ENCODE peak calls at places on chromosomes 5 and 9, in eight cellular contexts. One of them, this sample, is unnamed. For H3K27me3, the result is how much of the 10 kb centered on the place peaks cover.

GRCh38 chr5:154380263-154380662 is 65.5 kb upstream of the SAP30L start:
- DNase-seq in PC-3: no peak
- DNase-seq in left ventricle myocardium inferior: no peak
- DNase-seq in ovary: no peak
- DNase-seq in CD8-positive, alpha-beta T cell: no peak
- DNase-seq in upper lobe of right lung: no peak
- DNase-seq in CD4-positive, alpha-beta T cell: no peak
- DNase-seq in right atrium auricular region: no peak
- DNase-seq in this sample: no peak

GRCh38 chr9:72006481-72006880 is 53.9 kb downstream of the C9orf57 start:
- DNase-seq in ovary: no peak
- DNase-seq in left ventricle myocardium inferior: no peak
- DNase-seq in right atrium auricular region: no peak
- DNase-seq in CD4-positive, alpha-beta T cell: no peak
- DNase-seq in upper lobe of right lung: no peak
- DNase-seq in PC-3: peak
- DNase-seq in CD8-positive, alpha-beta T cell: no peak
- DNase-seq in this sample: no peak

GRCh38 chr9:70003786-70004185 is 39.9 kb upstream of the MAMDC2 start:
- DNase-seq in CD4-positive, alpha-beta T cell: no peak
- DNase-seq in right atrium auricular region: no peak
- DNase-seq in ovary: no peak
- DNase-seq in CD8-positive, alpha-beta T cell: no peak
- DNase-seq in PC-3: no peak
- DNase-seq in left ventricle myocardium inferior: no peak
- DNase-seq in upper lobe of right lung: no peak
- DNase-seq in this sample: no peak

GRCh38 chr5:154740483-154740882 is 14.7 kb upstream of the LARP1 start:
- DNase-seq in CD4-positive, alpha-beta T cell: no peak
- DNase-seq in PC-3: no peak
- DNase-seq in upper lobe of right lung: no peak
- DNase-seq in left ventricle myocardium inferior: peak
- DNase-seq in ovary: no peak
- DNase-seq in CD8-positive, alpha-beta T cell: no peak
- DNase-seq in right atrium auricular region: peak
- DNase-seq in this sample: no peak

GRCh38 chr9:86099695-86100364 is 472 bp upstream of the GOLM1 start:
- DNase-seq in CD4-positive, alpha-beta T cell: no peak
- DNase-seq in ovary: peak
- DNase-seq in right atrium auricular region: peak
- DNase-seq in PC-3: peak
- DNase-seq in left ventricle myocardium inferior: peak
- DNase-seq in CD8-positive, alpha-beta T cell: peak
- DNase-seq in upper lobe of right lung: no peak
- DNase-seq in this sample: no peak

GRCh38 chr5:73747696-73748380 is 121.8 kb downstream of the ARHGEF28 start:
- DNase-seq in right atrium auricular region: no peak
- DNase-seq in CD8-positive, alpha-beta T cell: no peak
- DNase-seq in upper lobe of right lung: no peak
- DNase-seq in ovary: no peak
- DNase-seq in CD4-positive, alpha-beta T cell: no peak
- DNase-seq in PC-3: no peak
- DNase-seq in left ventricle myocardium inferior: no peak
- DNase-seq in this sample: no peak

GRCh38 chr9:113879906-113880305 is 3.8 kb downstream of the ZNF618 start:
- DNase-seq in right atrium auricular region: no peak
- DNase-seq in CD8-positive, alpha-beta T cell: no peak
- DNase-seq in PC-3: no peak
- DNase-seq in ovary: no peak
- DNase-seq in CD4-positive, alpha-beta T cell: no peak
- DNase-seq in upper lobe of right lung: no peak
- DNase-seq in left ventricle myocardium inferior: no peak
- DNase-seq in this sample: no peak

GRCh38 chr9:119291554-119291953 is 77.7 kb downstream of the BRINP1 start:
- DNase-seq in ovary: no peak
- DNase-seq in right atrium auricular region: no peak
- DNase-seq in upper lobe of right lung: no peak
- DNase-seq in CD4-positive, alpha-beta T cell: no peak
- DNase-seq in left ventricle myocardium inferior: no peak
- DNase-seq in CD8-positive, alpha-beta T cell: no peak
- DNase-seq in PC-3: no peak
- DNase-seq in this sample: no peak

GRCh38 chr9:71791875-71792274 is 23.6 kb upstream of the CEMIP2 start:
- DNase-seq in upper lobe of right lung: no peak
- DNase-seq in PC-3: no peak
- DNase-seq in right atrium auricular region: no peak
- DNase-seq in left ventricle myocardium inferior: no peak
- DNase-seq in ovary: no peak
- DNase-seq in CD8-positive, alpha-beta T cell: no peak
- DNase-seq in CD4-positive, alpha-beta T cell: no peak
- DNase-seq in this sample: no peak

GRCh38 chr9:127877566-127877998 is at the start of gene AK1:
- DNase-seq in ovary: peak
- DNase-seq in CD8-positive, alpha-beta T cell: no peak
- DNase-seq in upper lobe of right lung: peak
- DNase-seq in PC-3: peak
- DNase-seq in left ventricle myocardium inferior: peak
- DNase-seq in right atrium auricular region: peak
- DNase-seq in CD4-positive, alpha-beta T cell: no peak
- DNase-seq in this sample: no peak

GRCh38 chr9:89440548-89440947 is 57.4 kb downstream of the SEMA4D start:
- DNase-seq in CD8-positive, alpha-beta T cell: no peak
- DNase-seq in right atrium auricular region: peak
- DNase-seq in upper lobe of right lung: peak
- DNase-seq in CD4-positive, alpha-beta T cell: no peak
- DNase-seq in PC-3: no peak
- DNase-seq in ovary: no peak
- DNase-seq in left ventricle myocardium inferior: peak
- DNase-seq in this sample: no peak

GRCh38 chr9:76651114-76651697 is 113.0 kb upstream of the PCA3 start:
- DNase-seq in left ventricle myocardium inferior: no peak
- DNase-seq in right atrium auricular region: no peak
- DNase-seq in CD8-positive, alpha-beta T cell: no peak
- DNase-seq in PC-3: no peak
- DNase-seq in upper lobe of right lung: no peak
- DNase-seq in CD4-positive, alpha-beta T cell: no peak
- DNase-seq in ovary: no peak
- DNase-seq in this sample: no peak

GRCh38 chr9:96323169-96323568 is 21.2 kb upstream of the HSD17B3 start:
- DNase-seq in upper lobe of right lung: no peak
- DNase-seq in ovary: no peak
- DNase-seq in left ventricle myocardium inferior: no peak
- DNase-seq in CD4-positive, alpha-beta T cell: no peak
- DNase-seq in PC-3: no peak
- DNase-seq in CD8-positive, alpha-beta T cell: no peak
- DNase-seq in right atrium auricular region: no peak
- DNase-seq in this sample: no peak

GRCh38 chr9:123395276-123396006 is 39.4 kb downstream of the CRB2 start:
- DNase-seq in CD8-positive, alpha-beta T cell: no peak
- DNase-seq in right atrium auricular region: no peak
- DNase-seq in CD4-positive, alpha-beta T cell: no peak
- DNase-seq in left ventricle myocardium inferior: no peak
- DNase-seq in PC-3: no peak
- DNase-seq in ovary: no peak
- DNase-seq in upper lobe of right lung: no peak
- DNase-seq in this sample: no peak

GRCh38 chr9:112771359-112772214 is 21.0 kb downstream of the SNX30 start:
- DNase-seq in right atrium auricular region: no peak
- DNase-seq in CD8-positive, alpha-beta T cell: no peak
- DNase-seq in PC-3: no peak
- DNase-seq in upper lobe of right lung: no peak
- DNase-seq in CD4-positive, alpha-beta T cell: no peak
- DNase-seq in left ventricle myocardium inferior: no peak
- DNase-seq in ovary: no peak
- DNase-seq in this sample: no peak

GRCh38 chr9:14027114-14027812 is 286.7 kb downstream of the NFIB start:
- DNase-seq in PC-3: peak
- DNase-seq in CD8-positive, alpha-beta T cell: no peak
- DNase-seq in upper lobe of right lung: peak
- DNase-seq in CD4-positive, alpha-beta T cell: no peak
- DNase-seq in left ventricle myocardium inferior: peak
- DNase-seq in ovary: no peak
- DNase-seq in right atrium auricular region: peak
- DNase-seq in this sample: no peak

GRCh38 chr9:88777498-88778312 is 213.6 kb upstream of the S1PR3 start:
- DNase-seq in left ventricle myocardium inferior: peak
- DNase-seq in CD4-positive, alpha-beta T cell: no peak
- DNase-seq in ovary: no peak
- DNase-seq in upper lobe of right lung: no peak
- DNase-seq in right atrium auricular region: no peak
- DNase-seq in CD8-positive, alpha-beta T cell: no peak
- DNase-seq in PC-3: peak
- DNase-seq in this sample: no peak

GRCh38 chr5:68139601-68140441 is 75.7 kb upstream of the PIK3R1 start:
- DNase-seq in right atrium auricular region: no peak
- DNase-seq in CD8-positive, alpha-beta T cell: no peak
- DNase-seq in ovary: no peak
- DNase-seq in PC-3: no peak
- DNase-seq in CD4-positive, alpha-beta T cell: no peak
- DNase-seq in left ventricle myocardium inferior: no peak
- DNase-seq in upper lobe of right lung: no peak
- DNase-seq in this sample: peak

GRCh38 chr5:109863752-109864151 is 174.0 kb downstream of the MAN2A1 start:
- DNase-seq in CD8-positive, alpha-beta T cell: no peak
- DNase-seq in upper lobe of right lung: no peak
- DNase-seq in ovary: no peak
- DNase-seq in CD4-positive, alpha-beta T cell: no peak
- DNase-seq in left ventricle myocardium inferior: no peak
- DNase-seq in PC-3: peak
- DNase-seq in right atrium auricular region: no peak
- DNase-seq in this sample: peak

GRCh38 chr5:83255268-83255667 is 177.9 kb downstream of the XRCC4 start:
- DNase-seq in left ventricle myocardium inferior: no peak
- DNase-seq in CD4-positive, alpha-beta T cell: no peak
- DNase-seq in upper lobe of right lung: no peak
- DNase-seq in CD8-positive, alpha-beta T cell: no peak
- DNase-seq in ovary: no peak
- DNase-seq in PC-3: peak
- DNase-seq in right atrium auricular region: no peak
- DNase-seq in this sample: no peak

GRCh38 chr5:164420161-164420560 is 914.7 kb downstream of the MAT2B start:
- DNase-seq in PC-3: no peak
- DNase-seq in CD4-positive, alpha-beta T cell: no peak
- DNase-seq in CD8-positive, alpha-beta T cell: no peak
- DNase-seq in upper lobe of right lung: no peak
- DNase-seq in ovary: no peak
- DNase-seq in left ventricle myocardium inferior: no peak
- DNase-seq in right atrium auricular region: no peak
- DNase-seq in this sample: no peak

GRCh38 chr5:164422400-164422799 is 917.0 kb downstream of the MAT2B start:
- DNase-seq in upper lobe of right lung: no peak
- DNase-seq in PC-3: no peak
- DNase-seq in ovary: no peak
- DNase-seq in left ventricle myocardium inferior: no peak
- DNase-seq in CD4-positive, alpha-beta T cell: no peak
- DNase-seq in CD8-positive, alpha-beta T cell: no peak
- DNase-seq in right atrium auricular region: no peak
- DNase-seq in this sample: no peak
- TF ChIP-seq CTCF in upper lobe of right lung: no peak
- TF ChIP-seq CTCF in PC-3: peak
- TF ChIP-seq CTCF in ovary: no peak
- TF ChIP-seq CTCF in left ventricle myocardium inferior: no peak
- TF ChIP-seq CTCF in CD4-positive, alpha-beta T cell: no peak
- TF ChIP-seq CTCF in CD8-positive, alpha-beta T cell: no peak
- TF ChIP-seq CTCF in right atrium auricular region: no peak
- TF ChIP-seq CTCF in this sample: no peak

DNA sequence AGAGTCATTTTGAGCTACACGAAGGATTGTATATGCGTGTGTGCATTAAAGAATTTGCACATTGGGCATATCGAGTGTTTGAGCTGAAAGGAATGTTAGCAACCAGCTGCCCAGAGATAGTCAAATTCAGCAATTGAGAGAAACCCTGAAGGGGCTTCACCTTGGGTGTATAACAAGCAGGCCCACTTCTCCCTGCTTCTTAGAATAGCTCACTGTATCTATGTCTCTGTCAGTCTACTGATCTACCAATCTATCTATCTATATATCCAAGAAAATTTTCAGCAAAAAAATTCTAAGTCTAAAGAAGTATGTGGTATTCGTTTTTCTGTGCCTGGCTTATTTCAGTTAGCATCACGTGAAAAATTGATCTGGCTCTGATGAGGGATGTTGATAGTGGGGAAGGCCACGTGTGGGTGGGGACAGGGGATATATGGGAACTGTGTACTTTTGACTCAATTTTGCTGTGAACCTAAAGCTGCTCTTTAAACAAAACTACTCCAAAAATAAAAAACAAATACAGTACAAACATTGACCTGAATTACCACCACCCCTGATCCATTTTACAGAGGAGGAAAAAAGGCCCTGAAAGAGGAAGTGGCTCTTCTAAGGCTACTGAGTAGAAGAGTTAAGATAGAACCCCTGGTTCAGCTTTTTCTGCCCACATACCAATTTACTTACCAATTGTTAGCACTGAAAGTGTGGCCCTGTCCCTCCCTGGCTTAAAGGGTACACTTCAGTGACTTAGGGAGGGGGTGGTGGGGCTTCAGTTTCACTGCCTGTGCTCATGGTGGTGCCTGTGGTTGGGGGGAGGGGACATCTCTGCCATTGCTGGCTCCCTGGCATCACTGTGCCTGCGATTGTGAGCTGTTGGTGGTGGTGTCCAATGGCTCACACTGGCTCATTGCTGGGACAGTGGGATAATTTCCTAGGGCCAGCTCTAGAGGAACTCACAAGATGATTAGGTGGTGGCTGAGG is 141.8 kb downstream of the DOCK2 start:
- DNase-seq in PC-3: no peak
- DNase-seq in upper lobe of right lung: no peak
- DNase-seq in CD8-positive, alpha-beta T cell: no peak
- DNase-seq in ovary: no peak
- DNase-seq in CD4-positive, alpha-beta T cell: no peak
- DNase-seq in right atrium auricular region: no peak
- DNase-seq in left ventricle myocardium inferior: no peak
- DNase-seq in this sample: no peak
- H3K27me3 ChIP-seq in PC-3: under half
- H3K27me3 ChIP-seq in upper lobe of right lung: under half
- H3K27me3 ChIP-seq in CD8-positive, alpha-beta T cell: under half
- H3K27me3 ChIP-seq in ovary: under half
- H3K27me3 ChIP-seq in CD4-positive, alpha-beta T cell: under half
- H3K27me3 ChIP-seq in right atrium auricular region: under half
- H3K27me3 ChIP-seq in left ventricle myocardium inferior: under half
- H3K27me3 ChIP-seq in this sample: under half

GRCh38 chr5:107653685-107654084 is 17.1 kb downstream of the EFNA5 start:
- DNase-seq in upper lobe of right lung: no peak
- DNase-seq in CD4-positive, alpha-beta T cell: no peak
- DNase-seq in left ventricle myocardium inferior: no peak
- DNase-seq in PC-3: no peak
- DNase-seq in ovary: no peak
- DNase-seq in right atrium auricular region: no peak
- DNase-seq in CD8-positive, alpha-beta T cell: no peak
- DNase-seq in this sample: no peak
- H3K27ac ChIP-seq in upper lobe of right lung: no peak
- H3K27ac ChIP-seq in CD4-positive, alpha-beta T cell: no peak
- H3K27ac ChIP-seq in left ventricle myocardium inferior: no peak
- H3K27ac ChIP-seq in PC-3: no peak
- H3K27ac ChIP-seq in ovary: no peak
- H3K27ac ChIP-seq in right atrium auricular region: no peak
- H3K27ac ChIP-seq in CD8-positive, alpha-beta T cell: no peak
- H3K27ac ChIP-seq in this sample: no peak

DNA sequence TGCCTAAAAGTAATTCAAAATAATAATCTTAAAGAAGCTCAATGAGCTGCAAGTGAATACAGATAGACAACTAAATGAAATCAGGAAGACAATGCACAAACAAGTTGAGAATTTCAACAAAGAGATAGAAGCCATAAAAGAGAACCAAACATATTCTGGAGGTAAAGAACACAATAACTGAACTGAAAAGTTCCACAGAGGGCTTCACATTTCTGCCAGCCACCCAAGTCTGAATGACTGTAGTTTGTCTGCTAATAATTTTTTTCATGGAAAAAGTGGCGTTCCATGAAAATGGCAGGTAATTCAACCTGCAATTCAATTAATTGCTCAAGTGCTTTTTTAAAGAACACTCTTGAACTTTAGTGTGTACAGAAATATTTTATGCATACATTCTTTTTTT is 251.3 kb downstream of the KDM4C start:
- DNase-seq in ovary: no peak
- DNase-seq in CD8-positive, alpha-beta T cell: no peak
- DNase-seq in PC-3: no peak
- DNase-seq in right atrium auricular region: no peak
- DNase-seq in CD4-positive, alpha-beta T cell: no peak
- DNase-seq in left ventricle myocardium inferior: no peak
- DNase-seq in upper lobe of right lung: no peak
- DNase-seq in this sample: no peak
- TF ChIP-seq CTCF in ovary: no peak
- TF ChIP-seq CTCF in CD8-positive, alpha-beta T cell: no peak
- TF ChIP-seq CTCF in PC-3: no peak
- TF ChIP-seq CTCF in right atrium auricular region: no peak
- TF ChIP-seq CTCF in CD4-positive, alpha-beta T cell: no peak
- TF ChIP-seq CTCF in left ventricle myocardium inferior: no peak
- TF ChIP-seq CTCF in upper lobe of right lung: no peak
- TF ChIP-seq CTCF in this sample: no peak